ENCODE peak calls at places on chromosomes 1 and 21, in six cellular contexts. I, C, S, B, N and U are unnamed samples.

GRCh38 chr1:1048765-1049164 is 25.3 kb downstream of the RNF223 start:
- DNase-seq in N (no peak), S (no peak), B (no peak), I (no peak), C (no peak), U (no peak)

GRCh38 chr1:101203812-101204540 is 32.8 kb upstream of the S1PR1 start:
- DNase-seq in I (no peak), S (no peak), N (no peak), B (no peak), C (no peak), U (no peak)

GRCh38 chr1:79633456-79633855 is 626.9 kb upstream of the ADGRL4 start:
- DNase-seq in B (no peak), S (no peak), I (no peak), N (no peak), C (no peak), U (no peak)

GRCh38 chr1:26541431-26541815 is 11.9 kb downstream of the RPS6KA1 start:
- DNase-seq in I (no peak), N (no peak), C (no peak), B (no peak), S (no peak), U (no peak)

GRCh38 chr21:35401476-35401875 is 352.4 kb upstream of the RUNX1 start:
- DNase-seq in S (no peak), N (no peak), I (no peak), B (no peak), C (no peak), U (no peak)

GRCh38 chr21:34999397-34999941 is 49.6 kb downstream of the RUNX1 start:
- DNase-seq in C (no peak), I (no peak), S (no peak), B (no peak), N (no peak), U (no peak)

GRCh38 chr1:113677250-113678158 is 81.8 kb downstream of the PHTF1 start:
- DNase-seq in B (peak), N (no peak), C (peak), S (peak), I (peak), U (no peak)

GRCh38 chr1:86239490-86239889 is 82.9 kb upstream of the COL24A1 start:
- DNase-seq in N (no peak), I (no peak), S (no peak), C (no peak), B (no peak), U (no peak)

GRCh38 chr1:67053785-67054759 is at the start of gene SLC35D1:
- DNase-seq in B (peak), S (peak), C (peak), I (peak), N (peak), U (peak)

GRCh38 chr1:35097224-35097623 is 18.0 kb downstream of the ZMYM1 start:
- DNase-seq in N (no peak), I (no peak), C (no peak), B (no peak), S (no peak), U (no peak)

GRCh38 chr1:172895761-172896160 is 155.0 kb downstream of the TNFSF18 start:
- DNase-seq in S (no peak), C (peak), B (no peak), N (no peak), I (no peak), U (no peak)

GRCh38 chr1:166122873-166123466 is 43.8 kb downstream of the FAM78B start:
- DNase-seq in S (no peak), B (no peak), N (no peak), I (no peak), C (no peak), U (no peak)

GRCh38 chr1:41450747-41451285 is 33.7 kb downstream of the EDN2 start:
- DNase-seq in S (no peak), B (no peak), C (no peak), N (no peak), I (no peak), U (no peak)

GRCh38 chr21:46325073-46325912 is 1.3 kb downstream of the PCNT start:
- DNase-seq in C (peak), I (peak), N (peak), S (peak), B (peak), U (no peak)

GRCh38 chr1:113981962-113982931 is 3.0 kb downstream of the OLFML3 start:
- DNase-seq in C (no peak), N (peak), B (no peak), I (no peak), S (no peak), U (no peak)

GRCh38 chr21:43913928-43914327 is 48.9 kb downstream of the AGPAT3 start:
- DNase-seq in C (no peak), N (peak), B (no peak), I (no peak), S (no peak), U (peak)

GRCh38 chr1:159999204-159999603 is 32.6 kb downstream of the PIGM start:
- DNase-seq in I (no peak), C (no peak), N (no peak), S (no peak), B (no peak), U (no peak)

GRCh38 chr1:37033355-37034291 is 692 bp downstream of the GRIK3 start:
- DNase-seq in I (no peak), S (no peak), B (peak), C (no peak), N (no peak), U (no peak)

GRCh38 chr1:102970496-102971078 is 137.7 kb downstream of the COL11A1 start:
- DNase-seq in C (peak), N (no peak), B (peak), I (peak), S (peak), U (no peak)

GRCh38 chr1:153774036-153774435 is 1.2 kb upstream of the SLC27A3 start:
- DNase-seq in C (no peak), I (no peak), S (no peak), N (no peak), B (no peak), U (peak)

GRCh38 chr1:156436319-156437043 is 64.1 kb downstream of the MEF2D start:
- DNase-seq in I (no peak), S (no peak), N (no peak), C (no peak), B (peak), U (no peak)

GRCh38 chr1:36585760-36586072 is 103.0 kb upstream of the CSF3R start:
- DNase-seq in C (no peak), I (no peak), S (no peak), N (no peak), B (no peak), U (no peak)

GRCh38 chr1:160227045-160227444 is 21.9 kb downstream of the PEA15 start:
- DNase-seq in N (no peak), S (no peak), I (no peak), C (no peak), B (no peak), U (no peak)

GRCh38 chr1:208043690-208044089 is 132.8 kb upstream of the CD34 start:
- DNase-seq in B (no peak), S (no peak), N (peak), C (no peak), I (no peak), U (no peak)

GRCh38 chr21:16842716-16843115 is 670.1 kb upstream of the CXADR start:
- DNase-seq in B (no peak), C (no peak), I (no peak), N (no peak), S (no peak), U (no peak)

GRCh38 chr1:25193151-25193742 is 39.1 kb downstream of the SYF2 start:
- DNase-seq in I (no peak), C (no peak), B (no peak), N (no peak), S (no peak), U (no peak)

GRCh38 chr21:45998871-45999580 is 17.5 kb downstream of the COL6A1 start:
- DNase-seq in C (no peak), B (peak), S (no peak), I (no peak), N (peak), U (peak)

GRCh38 chr1:234727018-234727757 is 117.2 kb upstream of the IRF2BP2 start:
- DNase-seq in I (peak), B (no peak), C (no peak), N (peak), S (peak), U (no peak)

GRCh38 chr1:11330411-11330810 is 57.4 kb downstream of the UBIAD1 start:
- DNase-seq in N (no peak), C (no peak), I (no peak), B (no peak), S (no peak), U (no peak)

GRCh38 chr1:62508187-62508758 is 71.4 kb downstream of the USP1 start:
- DNase-seq in B (no peak), I (peak), C (peak), S (peak), N (no peak), U (no peak)

GRCh38 chr21:34126691-34127090 is 53.3 kb downstream of the MRPS6 start:
- DNase-seq in S (no peak), N (peak), I (no peak), C (no peak), B (no peak), U (no peak)

GRCh38 chr21:27475363-27475955 is 508.6 kb upstream of the ADAMTS5 start:
- DNase-seq in I (no peak), B (no peak), S (no peak), C (no peak), N (no peak), U (no peak)

GRCh38 chr1:179129702-179130473 is 48.0 kb downstream of the TOR3A start:
- DNase-seq in B (no peak), C (peak), N (no peak), S (peak), I (peak), U (no peak)

GRCh38 chr1:29518183-29518835 is 282.0 kb downstream of the PTPRU start:
- DNase-seq in S (no peak), C (no peak), B (no peak), N (peak), I (no peak), U (peak)

GRCh38 chr1:245572709-245573108 is 417.9 kb downstream of the KIF26B start:
- DNase-seq in B (no peak), I (no peak), C (no peak), S (no peak), N (no peak), U (no peak)

GRCh38 chr1:84689514-84690396 is 506 bp downstream of the SSX2IP start:
- DNase-seq in S (peak), C (peak), I (no peak), B (peak), N (peak), U (peak)

GRCh38 chr1:92820024-92820423 is 11.8 kb upstream of the RPL5 start:
- DNase-seq in B (no peak), S (no peak), C (no peak), I (no peak), N (no peak), U (no peak)

GRCh38 chr1:221083902-221084301 is 204.7 kb downstream of the HLX start:
- DNase-seq in I (no peak), C (no peak), B (no peak), N (no peak), S (no peak), U (no peak)

DNA sequence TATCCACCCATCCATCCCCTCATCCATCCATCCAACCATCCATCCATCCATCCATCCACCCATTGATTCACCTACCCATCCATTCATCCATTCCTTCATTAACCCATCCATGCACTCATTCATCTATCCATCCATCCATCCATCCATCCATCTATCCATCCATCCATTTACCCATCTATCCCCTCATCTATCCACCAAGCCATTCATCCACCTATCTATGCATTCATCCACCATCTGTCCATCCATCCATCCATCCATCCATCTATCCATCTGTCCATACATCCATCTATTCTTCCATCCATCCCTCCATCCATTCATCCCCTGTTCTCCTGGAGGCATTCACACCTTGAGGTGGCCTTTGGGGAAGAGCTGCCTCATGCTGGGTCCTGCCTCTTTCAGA is 107.0 kb downstream of the PRDM16 start:
- DNase-seq in S (no peak), I (no peak), C (no peak), B (no peak), N (no peak), U (no peak)
- TF ChIP-seq CTCF in S (no peak), I (no peak), C (no peak), B (no peak), N (no peak), U (no peak)

GRCh38 chr1:203286161-203286984 is 18.9 kb upstream of the BTG2 start:
- DNase-seq in C (no peak), N (no peak), I (no peak), B (no peak), S (no peak), U (no peak)
- TF ChIP-seq CTCF in C (no peak), N (no peak), I (no peak), B (no peak), S (no peak), U (peak)

GRCh38 chr1:55505326-55505725 is 290.2 kb upstream of the USP24 start:
- DNase-seq in S (no peak), N (no peak), I (no peak), B (no peak), C (no peak), U (no peak)

GRCh38 chr1:55507578-55507931 is 292.4 kb upstream of the USP24 start:
- DNase-seq in C (peak), N (no peak), B (no peak), S (no peak), I (no peak), U (no peak)

GRCh38 chr1:55503663-55504305 is 288.6 kb upstream of the USP24 start:
- DNase-seq in S (no peak), B (no peak), N (no peak), I (no peak), C (no peak), U (no peak)

GRCh38 chr1:55504306-55504706 is 289.1 kb upstream of the USP24 start:
- DNase-seq in B (no peak), C (no peak), I (no peak), N (no peak), S (no peak), U (no peak)

GRCh38 chr1:55506686-55507577 is 291.8 kb upstream of the USP24 start:
- DNase-seq in I (no peak), S (no peak), C (peak), B (no peak), N (no peak), U (no peak)
- TF ChIP-seq CTCF in I (no peak), S (no peak), C (peak), B (no peak), N (no peak), U (peak)

GRCh38 chr1:99180915-99181314 is 83.4 kb upstream of the PLPPR4 start:
- DNase-seq in I (no peak), B (no peak), N (no peak), C (no peak), S (no peak), U (no peak)

GRCh38 chr1:99180343-99180808 is 83.9 kb upstream of the PLPPR4 start:
- DNase-seq in N (peak), S (peak), B (peak), C (peak), I (peak), U (no peak)

GRCh38 chr1:99173900-99174299 is 90.4 kb upstream of the PLPPR4 start:
- DNase-seq in S (no peak), I (no peak), C (no peak), B (no peak), N (no peak), U (no peak)

GRCh38 chr1:99176753-99177152 is 87.5 kb upstream of the PLPPR4 start:
- DNase-seq in B (no peak), I (no peak), S (no peak), N (no peak), C (no peak), U (no peak)

DNA sequence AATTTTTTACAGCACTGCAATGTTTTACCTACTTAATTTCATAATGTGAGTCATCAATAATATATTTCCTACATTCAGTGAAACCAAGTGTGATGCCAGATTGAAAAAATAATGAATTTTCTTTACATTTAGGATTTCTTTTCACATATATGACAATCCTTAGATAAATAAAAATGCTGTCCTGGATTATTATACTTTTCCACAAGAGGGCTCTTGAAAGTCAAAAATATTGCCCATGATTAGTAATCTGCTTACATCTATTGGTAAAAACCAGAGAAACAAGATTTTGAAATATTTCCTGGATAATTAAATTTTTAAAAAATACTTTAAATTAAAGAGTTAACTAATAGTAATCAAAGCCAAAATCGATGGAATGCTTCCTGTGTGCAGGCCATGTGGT is 86.8 kb upstream of the PLPPR4 start:
- DNase-seq in B (no peak), N (no peak), I (no peak), C (no peak), S (no peak), U (no peak)
- TF ChIP-seq CTCF in B (no peak), N (no peak), I (no peak), C (no peak), S (peak), U (peak)